ENCODE peak calls at places on chromosome 19, in six cellular contexts. One of them, this sample, is unnamed.

GRCh38 chr19:55305491-55305890 is 19.6 kb downstream of the TMEM150B start:
- DNase-seq in A549: peak; percentile 66
- DNase-seq in uterus: peak; percentile 46
- DNase-seq in stomach: peak; percentile 39
- DNase-seq in heart left ventricle: no peak
- DNase-seq in Peyer's patch: peak; percentile 36
- DNase-seq in this sample: no peak

GRCh38 chr19:57282011-57282636 is 1.8 kb downstream of the ZNF460 start:
- DNase-seq in A549: no peak
- DNase-seq in Peyer's patch: no peak
- DNase-seq in heart left ventricle: no peak
- DNase-seq in stomach: no peak
- DNase-seq in uterus: no peak
- DNase-seq in this sample: peak; percentile 7

GRCh38 chr19:34662919-34663318 is 14.0 kb downstream of the SCGB2B2 start:
- DNase-seq in heart left ventricle: no peak
- DNase-seq in A549: no peak
- DNase-seq in stomach: no peak
- DNase-seq in Peyer's patch: peak; percentile 21
- DNase-seq in uterus: no peak
- DNase-seq in this sample: no peak

GRCh38 chr19:3793799-3794198 is 7.6 kb upstream of the MATK start:
- DNase-seq in A549: no peak
- DNase-seq in stomach: no peak
- DNase-seq in uterus: no peak
- DNase-seq in Peyer's patch: no peak
- DNase-seq in heart left ventricle: no peak
- DNase-seq in this sample: no peak

GRCh38 chr19:19113040-19113541 is 25.2 kb downstream of the TMEM161A start:
- DNase-seq in A549: no peak
- DNase-seq in stomach: no peak
- DNase-seq in uterus: no peak
- DNase-seq in Peyer's patch: no peak
- DNase-seq in heart left ventricle: no peak
- DNase-seq in this sample: peak; percentile 74

GRCh38 chr19:31701146-31701545 is 351.9 kb upstream of the TSHZ3 start:
- DNase-seq in stomach: no peak
- DNase-seq in heart left ventricle: no peak
- DNase-seq in uterus: no peak
- DNase-seq in A549: no peak
- DNase-seq in Peyer's patch: no peak
- DNase-seq in this sample: no peak

GRCh38 chr19:12478234-12478941 is 6.2 kb downstream of the ZNF709 start:
- DNase-seq in stomach: no peak
- DNase-seq in Peyer's patch: no peak
- DNase-seq in heart left ventricle: no peak
- DNase-seq in uterus: no peak
- DNase-seq in A549: no peak
- DNase-seq in this sample: no peak

GRCh38 chr19:10227215-10227971 is 3.7 kb downstream of the S1PR2 start:
- DNase-seq in Peyer's patch: no peak
- DNase-seq in uterus: peak; percentile 46
- DNase-seq in A549: no peak
- DNase-seq in heart left ventricle: peak; percentile 66
- DNase-seq in stomach: no peak
- DNase-seq in this sample: no peak

GRCh38 chr19:53624776-53625540 is 6.8 kb upstream of the DPRX start:
- DNase-seq in A549: no peak
- DNase-seq in heart left ventricle: no peak
- DNase-seq in stomach: no peak
- DNase-seq in Peyer's patch: no peak
- DNase-seq in uterus: no peak
- DNase-seq in this sample: no peak

GRCh38 chr19:14516048-14516534 is 2.1 kb downstream of the DNAJB1 start:
- DNase-seq in heart left ventricle: no peak
- DNase-seq in A549: no peak
- DNase-seq in stomach: no peak
- DNase-seq in Peyer's patch: no peak
- DNase-seq in uterus: no peak
- DNase-seq in this sample: no peak

GRCh38 chr19:17011485-17011884 is 15.1 kb downstream of the CPAMD8 start:
- DNase-seq in uterus: no peak
- DNase-seq in A549: no peak
- DNase-seq in Peyer's patch: no peak
- DNase-seq in stomach: no peak
- DNase-seq in heart left ventricle: no peak
- DNase-seq in this sample: no peak

GRCh38 chr19:21482863-21483276 is 22.5 kb upstream of the ZNF429 start:
- DNase-seq in heart left ventricle: peak; percentile 62
- DNase-seq in stomach: peak; percentile 63
- DNase-seq in Peyer's patch: peak; percentile 23
- DNase-seq in uterus: peak; percentile 64
- DNase-seq in A549: no peak
- DNase-seq in this sample: peak; percentile 56

GRCh38 chr19:13881692-13882418 is 4.9 kb downstream of the NANOS3 start:
- DNase-seq in stomach: no peak
- DNase-seq in uterus: no peak
- DNase-seq in Peyer's patch: peak; percentile 69
- DNase-seq in heart left ventricle: no peak
- DNase-seq in A549: no peak
- DNase-seq in this sample: no peak

GRCh38 chr19:4388171-4389063 is 11.9 kb downstream of the SH3GL1 start:
- DNase-seq in uterus: no peak
- DNase-seq in Peyer's patch: no peak
- DNase-seq in heart left ventricle: peak; percentile 65
- DNase-seq in stomach: peak; percentile 77
- DNase-seq in A549: no peak
- DNase-seq in this sample: no peak

GRCh38 chr19:48418317-48419064 is 25.0 kb downstream of the GRIN2D start:
- DNase-seq in stomach: no peak
- DNase-seq in A549: no peak
- DNase-seq in heart left ventricle: no peak
- DNase-seq in uterus: no peak
- DNase-seq in Peyer's patch: no peak
- DNase-seq in this sample: no peak

GRCh38 chr19:18401580-18402112 is 4.2 kb upstream of the LRRC25 start:
- DNase-seq in uterus: no peak
- DNase-seq in A549: no peak
- DNase-seq in stomach: no peak
- DNase-seq in heart left ventricle: peak; percentile 84
- DNase-seq in Peyer's patch: peak; percentile 81
- DNase-seq in this sample: no peak

GRCh38 chr19:52094526-52094925 is 1.0 kb downstream of the ZNF841 start:
- DNase-seq in uterus: no peak
- DNase-seq in Peyer's patch: no peak
- DNase-seq in stomach: no peak
- DNase-seq in A549: no peak
- DNase-seq in heart left ventricle: no peak
- DNase-seq in this sample: no peak

GRCh38 chr19:58300620-58301019 is 4.6 kb upstream of the ERVK3-1 start:
- DNase-seq in uterus: no peak
- DNase-seq in A549: no peak
- DNase-seq in heart left ventricle: no peak
- DNase-seq in stomach: no peak
- DNase-seq in Peyer's patch: no peak
- DNase-seq in this sample: no peak

GRCh38 chr19:12868540-12869112 is 12.6 kb downstream of the DNASE2 start:
- DNase-seq in A549: no peak
- DNase-seq in heart left ventricle: no peak
- DNase-seq in stomach: no peak
- DNase-seq in uterus: no peak
- DNase-seq in Peyer's patch: no peak
- DNase-seq in this sample: no peak

GRCh38 chr19:54373781-54374266 is 9.1 kb upstream of the LAIR1 start:
- DNase-seq in heart left ventricle: peak; percentile 54
- DNase-seq in A549: no peak
- DNase-seq in Peyer's patch: no peak
- DNase-seq in stomach: no peak
- DNase-seq in uterus: no peak
- DNase-seq in this sample: no peak

GRCh38 chr19:35080613-35081170 is 34.9 kb upstream of the FXYD3 start:
- DNase-seq in Peyer's patch: no peak
- DNase-seq in uterus: no peak
- DNase-seq in heart left ventricle: no peak
- DNase-seq in stomach: no peak
- DNase-seq in A549: no peak
- DNase-seq in this sample: no peak

GRCh38 chr19:40603071-40603718 is 2.0 kb downstream of the LTBP4 start:
- DNase-seq in Peyer's patch: no peak
- DNase-seq in heart left ventricle: no peak
- DNase-seq in A549: no peak
- DNase-seq in uterus: no peak
- DNase-seq in stomach: no peak
- DNase-seq in this sample: no peak

GRCh38 chr19:17109962-17110598 is 34.5 kb downstream of the MYO9B start:
- DNase-seq in Peyer's patch: peak; percentile 88
- DNase-seq in A549: no peak
- DNase-seq in stomach: peak; percentile 45
- DNase-seq in uterus: no peak
- DNase-seq in heart left ventricle: peak; percentile 75
- DNase-seq in this sample: no peak

GRCh38 chr19:10078329-10078728 is 7.8 kb upstream of the SHFL start:
- DNase-seq in uterus: no peak
- DNase-seq in heart left ventricle: no peak
- DNase-seq in stomach: no peak
- DNase-seq in Peyer's patch: no peak
- DNase-seq in A549: no peak
- DNase-seq in this sample: no peak

GRCh38 chr19:6686628-6686975 is 16.6 kb upstream of the TNFSF14 start:
- DNase-seq in Peyer's patch: no peak
- DNase-seq in A549: no peak
- DNase-seq in uterus: no peak
- DNase-seq in stomach: no peak
- DNase-seq in heart left ventricle: no peak
- DNase-seq in this sample: no peak

GRCh38 chr19:53182202-53182601 is 11.0 kb downstream of the ZNF665 start:
- DNase-seq in uterus: no peak
- DNase-seq in stomach: no peak
- DNase-seq in A549: no peak
- DNase-seq in heart left ventricle: no peak
- DNase-seq in Peyer's patch: no peak
- DNase-seq in this sample: peak; percentile 48

GRCh38 chr19:31378404-31378803 is 29.2 kb upstream of the TSHZ3 start:
- DNase-seq in uterus: peak; percentile 56
- DNase-seq in stomach: no peak
- DNase-seq in A549: no peak
- DNase-seq in heart left ventricle: peak; percentile 60
- DNase-seq in Peyer's patch: no peak
- DNase-seq in this sample: peak; percentile 44

GRCh38 chr19:56309511-56310185 is 5.0 kb downstream of the ZSCAN5A start:
- DNase-seq in stomach: peak; percentile 62
- DNase-seq in uterus: no peak
- DNase-seq in Peyer's patch: peak; percentile 32
- DNase-seq in A549: no peak
- DNase-seq in heart left ventricle: peak; percentile 54
- DNase-seq in this sample: peak; percentile 84

GRCh38 chr19:56566904-56567273 is 379 bp upstream of the ZNF470 start:
- DNase-seq in uterus: peak; percentile 39
- DNase-seq in heart left ventricle: peak; percentile 61
- DNase-seq in stomach: peak; percentile 46
- DNase-seq in Peyer's patch: peak; percentile 40
- DNase-seq in A549: peak; percentile 33
- DNase-seq in this sample: no peak

GRCh38 chr19:38930776-38931761 is at the start of gene MRPS12:
- DNase-seq in stomach: peak; percentile 98
- DNase-seq in heart left ventricle: peak; percentile 99
- DNase-seq in A549: peak; percentile 100
- DNase-seq in Peyer's patch: peak; percentile 99
- DNase-seq in uterus: peak; percentile 98
- DNase-seq in this sample: peak; percentile 99
- TF ChIP-seq POLR2A in stomach: no peak
- TF ChIP-seq POLR2A in heart left ventricle: no peak
- TF ChIP-seq POLR2A in A549: peak; percentile 87
- TF ChIP-seq POLR2A in Peyer's patch: peak; percentile 37
- TF ChIP-seq POLR2A in uterus: peak; percentile 49
- TF ChIP-seq POLR2A in this sample: peak; percentile 53

GRCh38 chr19:2328401-2329161 is at the start of the genes LSM7 and SPPL2B:
- DNase-seq in A549: peak; percentile 87
- DNase-seq in heart left ventricle: peak; percentile 94
- DNase-seq in stomach: peak; percentile 93
- DNase-seq in Peyer's patch: peak; percentile 87
- DNase-seq in uterus: peak; percentile 87
- DNase-seq in this sample: peak; percentile 100
- TF ChIP-seq POLR2A in A549: peak; percentile 77
- TF ChIP-seq POLR2A in heart left ventricle: no peak
- TF ChIP-seq POLR2A in stomach: no peak
- TF ChIP-seq POLR2A in Peyer's patch: peak; percentile 87
- TF ChIP-seq POLR2A in uterus: peak; percentile 81
- TF ChIP-seq POLR2A in this sample: peak; percentile 97

DNA sequence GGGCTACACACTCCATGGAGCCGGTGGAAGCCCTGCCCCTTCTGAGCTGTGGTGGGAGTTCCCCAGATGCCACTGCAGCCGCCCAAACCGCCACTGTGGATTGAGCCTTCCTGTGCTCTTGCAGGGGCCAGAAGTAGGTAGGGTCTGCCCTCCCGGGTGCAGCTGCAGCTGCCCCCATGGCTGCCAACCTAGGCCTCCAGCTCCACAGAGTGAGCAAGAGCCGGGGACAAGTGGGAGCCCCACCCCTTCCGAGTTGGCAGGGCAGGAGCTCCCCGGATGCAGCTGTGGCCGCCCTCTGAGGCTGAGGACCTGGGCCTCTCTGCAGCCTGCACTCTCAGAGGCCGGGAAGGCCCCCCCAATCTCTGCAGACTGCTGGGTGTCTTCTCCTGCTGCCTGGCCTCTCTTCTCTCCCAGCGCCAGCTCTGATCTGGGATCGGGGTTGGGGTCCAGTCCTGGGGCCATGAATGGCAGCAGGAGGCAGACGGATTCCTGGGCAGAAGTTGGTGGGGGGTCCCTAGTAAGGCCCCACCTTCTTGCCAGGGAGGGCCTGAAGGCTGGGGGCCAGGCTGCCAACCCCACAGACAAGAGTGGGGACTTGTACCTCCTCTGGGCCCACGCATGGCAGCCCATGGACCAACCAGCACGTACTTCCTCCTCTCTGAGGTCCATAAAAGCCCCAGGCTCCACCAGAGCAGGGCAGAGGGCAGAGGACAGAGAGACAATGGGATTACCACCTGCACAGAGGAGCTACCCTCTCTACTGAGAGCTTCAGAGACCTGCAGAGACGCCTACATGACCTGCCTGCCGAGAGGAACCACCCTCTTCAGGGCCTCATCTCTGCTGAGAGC is 28.9 kb downstream of the AP2S1 start:
- DNase-seq in A549: no peak
- DNase-seq in stomach: no peak
- DNase-seq in uterus: no peak
- DNase-seq in Peyer's patch: peak; percentile 85
- DNase-seq in heart left ventricle: peak; percentile 49
- DNase-seq in this sample: no peak
- TF ChIP-seq POLR2A in A549: no peak
- TF ChIP-seq POLR2A in stomach: no peak
- TF ChIP-seq POLR2A in uterus: no peak
- TF ChIP-seq POLR2A in Peyer's patch: no peak
- TF ChIP-seq POLR2A in heart left ventricle: no peak
- TF ChIP-seq POLR2A in this sample: no peak

DNA sequence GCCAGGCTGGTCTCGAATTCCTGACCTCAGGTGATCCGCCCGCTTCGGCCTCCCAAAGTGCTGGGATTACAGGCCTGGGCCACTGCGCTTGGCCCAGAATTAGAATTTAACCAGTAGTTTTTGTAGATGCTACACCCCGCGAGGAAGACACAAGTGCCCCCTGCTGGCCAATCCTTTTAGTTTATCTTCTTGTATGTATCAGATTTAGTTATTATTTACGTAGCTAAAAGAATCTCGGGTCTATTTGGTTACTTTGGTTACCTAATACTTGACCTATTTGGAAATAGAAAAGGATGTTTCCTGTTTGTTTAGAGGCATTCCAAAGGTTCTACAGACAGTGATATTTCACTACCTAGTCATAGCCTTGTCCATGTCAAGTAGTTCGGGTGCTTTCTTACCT is 22.0 kb downstream of the MUC16 start:
- DNase-seq in Peyer's patch: no peak
- DNase-seq in stomach: no peak
- DNase-seq in uterus: no peak
- DNase-seq in A549: peak; percentile 7
- DNase-seq in heart left ventricle: no peak
- DNase-seq in this sample: no peak
- TF ChIP-seq POLR2A in Peyer's patch: no peak
- TF ChIP-seq POLR2A in stomach: no peak
- TF ChIP-seq POLR2A in uterus: no peak
- TF ChIP-seq POLR2A in A549: no peak
- TF ChIP-seq POLR2A in heart left ventricle: no peak
- TF ChIP-seq POLR2A in this sample: no peak